ENCODE peak calls at places on chromosomes 12 and 14, in ten cellular contexts. One of them, this sample, is unnamed.

GRCh38 chr12:74408601-74409166 is 129.0 kb upstream of the ATXN7L3B start:
- DNase-seq in testis: no peak
- DNase-seq in K562: no peak
- DNase-seq in upper lobe of left lung: no peak
- DNase-seq in breast epithelium: no peak
- DNase-seq in Peyer's patch: no peak
- DNase-seq in stomach: no peak
- DNase-seq in IMR-90: no peak
- DNase-seq in HCT116: no peak
- DNase-seq in heart left ventricle: no peak
- DNase-seq in this sample: no peak

GRCh38 chr12:130945793-130946492 is 7.8 kb upstream of the ADGRD1 start:
- DNase-seq in stomach: no peak
- DNase-seq in IMR-90: no peak
- DNase-seq in upper lobe of left lung: no peak
- DNase-seq in Peyer's patch: no peak
- DNase-seq in HCT116: no peak
- DNase-seq in testis: peak; percentile 47
- DNase-seq in K562: no peak
- DNase-seq in heart left ventricle: no peak
- DNase-seq in breast epithelium: no peak
- DNase-seq in this sample: peak; percentile 87

GRCh38 chr14:72714094-72714493 is 179.8 kb downstream of the DPF3 start:
- DNase-seq in upper lobe of left lung: peak; percentile 66
- DNase-seq in stomach: no peak
- DNase-seq in testis: no peak
- DNase-seq in Peyer's patch: peak; percentile 84
- DNase-seq in breast epithelium: no peak
- DNase-seq in K562: no peak
- DNase-seq in heart left ventricle: no peak
- DNase-seq in IMR-90: no peak
- DNase-seq in HCT116: no peak
- DNase-seq in this sample: no peak

GRCh38 chr12:12398026-12398859 is 41.4 kb downstream of the BORCS5 start:
- DNase-seq in upper lobe of left lung: no peak
- DNase-seq in K562: no peak
- DNase-seq in testis: peak; percentile 47
- DNase-seq in Peyer's patch: peak; percentile 60
- DNase-seq in heart left ventricle: peak; percentile 73
- DNase-seq in stomach: no peak
- DNase-seq in HCT116: no peak
- DNase-seq in IMR-90: peak; percentile 97
- DNase-seq in breast epithelium: no peak
- DNase-seq in this sample: no peak

GRCh38 chr14:48575772-48576171 is 900.4 kb upstream of the MDGA2 start:
- DNase-seq in Peyer's patch: no peak
- DNase-seq in IMR-90: no peak
- DNase-seq in K562: no peak
- DNase-seq in upper lobe of left lung: no peak
- DNase-seq in stomach: no peak
- DNase-seq in testis: no peak
- DNase-seq in HCT116: no peak
- DNase-seq in breast epithelium: no peak
- DNase-seq in heart left ventricle: no peak
- DNase-seq in this sample: no peak

GRCh38 chr14:100408350-100409015 is 85.3 kb downstream of the SLC25A47 start:
- DNase-seq in heart left ventricle: no peak
- DNase-seq in K562: peak; percentile 81
- DNase-seq in IMR-90: peak; percentile 90
- DNase-seq in Peyer's patch: peak; percentile 57
- DNase-seq in upper lobe of left lung: no peak
- DNase-seq in testis: no peak
- DNase-seq in HCT116: peak; percentile 67
- DNase-seq in stomach: no peak
- DNase-seq in breast epithelium: peak; percentile 27
- DNase-seq in this sample: no peak

GRCh38 chr12:58174316-58174715 is 232.9 kb downstream of the ATP23 start:
- DNase-seq in testis: no peak
- DNase-seq in upper lobe of left lung: no peak
- DNase-seq in heart left ventricle: no peak
- DNase-seq in HCT116: no peak
- DNase-seq in stomach: no peak
- DNase-seq in Peyer's patch: no peak
- DNase-seq in K562: no peak
- DNase-seq in breast epithelium: no peak
- DNase-seq in IMR-90: no peak
- DNase-seq in this sample: no peak

GRCh38 chr14:23539209-23539866 is 12.2 kb downstream of the ZFHX2 start:
- DNase-seq in stomach: no peak
- DNase-seq in HCT116: peak; percentile 19
- DNase-seq in upper lobe of left lung: no peak
- DNase-seq in IMR-90: peak; percentile 28
- DNase-seq in K562: peak; percentile 61
- DNase-seq in breast epithelium: no peak
- DNase-seq in testis: peak; percentile 33
- DNase-seq in Peyer's patch: no peak
- DNase-seq in heart left ventricle: no peak
- DNase-seq in this sample: no peak

GRCh38 chr12:27083861-27084271 is 1.5 kb upstream of the C12orf71 start:
- DNase-seq in upper lobe of left lung: peak; percentile 53
- DNase-seq in heart left ventricle: no peak
- DNase-seq in HCT116: no peak
- DNase-seq in testis: no peak
- DNase-seq in IMR-90: peak; percentile 71
- DNase-seq in K562: no peak
- DNase-seq in stomach: no peak
- DNase-seq in breast epithelium: no peak
- DNase-seq in Peyer's patch: no peak
- DNase-seq in this sample: no peak

GRCh38 chr12:102503056-102503681 is 22.8 kb upstream of the IGF1 start:
- DNase-seq in IMR-90: no peak
- DNase-seq in heart left ventricle: no peak
- DNase-seq in breast epithelium: no peak
- DNase-seq in testis: no peak
- DNase-seq in stomach: no peak
- DNase-seq in K562: no peak
- DNase-seq in Peyer's patch: no peak
- DNase-seq in HCT116: no peak
- DNase-seq in upper lobe of left lung: no peak
- DNase-seq in this sample: no peak

GRCh38 chr14:56855891-56856461 is 45.7 kb upstream of the OTX2 start:
- DNase-seq in HCT116: no peak
- DNase-seq in IMR-90: no peak
- DNase-seq in stomach: peak; percentile 43
- DNase-seq in upper lobe of left lung: no peak
- DNase-seq in breast epithelium: no peak
- DNase-seq in K562: no peak
- DNase-seq in testis: no peak
- DNase-seq in heart left ventricle: no peak
- DNase-seq in Peyer's patch: peak; percentile 48
- DNase-seq in this sample: no peak

GRCh38 chr12:12099102-12099501 is 28.4 kb downstream of the BCL2L14 start:
- DNase-seq in breast epithelium: no peak
- DNase-seq in heart left ventricle: no peak
- DNase-seq in stomach: no peak
- DNase-seq in Peyer's patch: no peak
- DNase-seq in upper lobe of left lung: no peak
- DNase-seq in K562: no peak
- DNase-seq in testis: no peak
- DNase-seq in HCT116: no peak
- DNase-seq in IMR-90: no peak
- DNase-seq in this sample: no peak

GRCh38 chr12:41108032-41108431 is 80.1 kb upstream of the PDZRN4 start:
- DNase-seq in heart left ventricle: no peak
- DNase-seq in upper lobe of left lung: no peak
- DNase-seq in stomach: no peak
- DNase-seq in IMR-90: no peak
- DNase-seq in testis: peak; percentile 38
- DNase-seq in HCT116: no peak
- DNase-seq in K562: no peak
- DNase-seq in Peyer's patch: no peak
- DNase-seq in breast epithelium: no peak
- DNase-seq in this sample: no peak

GRCh38 chr12:52645982-52646381 is 6.0 kb downstream of the KRT2 start:
- DNase-seq in upper lobe of left lung: no peak
- DNase-seq in IMR-90: no peak
- DNase-seq in heart left ventricle: no peak
- DNase-seq in K562: peak; percentile 43
- DNase-seq in stomach: no peak
- DNase-seq in Peyer's patch: no peak
- DNase-seq in breast epithelium: no peak
- DNase-seq in HCT116: no peak
- DNase-seq in testis: no peak
- DNase-seq in this sample: peak; percentile 64

GRCh38 chr12:15336772-15337553 is 14.7 kb downstream of the PTPRO start:
- DNase-seq in breast epithelium: no peak
- DNase-seq in Peyer's patch: no peak
- DNase-seq in testis: no peak
- DNase-seq in stomach: no peak
- DNase-seq in IMR-90: peak; percentile 53
- DNase-seq in heart left ventricle: no peak
- DNase-seq in HCT116: no peak
- DNase-seq in K562: no peak
- DNase-seq in upper lobe of left lung: no peak
- DNase-seq in this sample: no peak

GRCh38 chr14:72880820-72881219 is 13.1 kb downstream of the DPF3 start:
- DNase-seq in testis: no peak
- DNase-seq in Peyer's patch: no peak
- DNase-seq in breast epithelium: no peak
- DNase-seq in HCT116: no peak
- DNase-seq in IMR-90: no peak
- DNase-seq in upper lobe of left lung: no peak
- DNase-seq in K562: peak; percentile 22
- DNase-seq in stomach: no peak
- DNase-seq in heart left ventricle: no peak
- DNase-seq in this sample: no peak

GRCh38 chr12:55718650-55719275 is 1.4 kb upstream of the RDH5 start:
- DNase-seq in heart left ventricle: no peak
- DNase-seq in HCT116: no peak
- DNase-seq in stomach: no peak
- DNase-seq in K562: no peak
- DNase-seq in breast epithelium: no peak
- DNase-seq in testis: no peak
- DNase-seq in upper lobe of left lung: no peak
- DNase-seq in Peyer's patch: no peak
- DNase-seq in IMR-90: no peak
- DNase-seq in this sample: no peak
- H3K4me3 ChIP-seq in heart left ventricle: no peak overlapping the region
- H3K4me3 ChIP-seq in HCT116: no peak overlapping the region
- H3K4me3 ChIP-seq in stomach: no peak overlapping the region
- H3K4me3 ChIP-seq in K562: no peak overlapping the region
- H3K4me3 ChIP-seq in breast epithelium: no peak overlapping the region
- H3K4me3 ChIP-seq in testis: no peak overlapping the region
- H3K4me3 ChIP-seq in upper lobe of left lung: no peak overlapping the region
- H3K4me3 ChIP-seq in Peyer's patch: no peak overlapping the region
- H3K4me3 ChIP-seq in IMR-90: no peak overlapping the region
- H3K4me3 ChIP-seq in this sample: no peak overlapping the region

GRCh38 chr12:71141270-71141948 is 16.4 kb downstream of the TSPAN8 start:
- DNase-seq in stomach: peak; percentile 29
- DNase-seq in heart left ventricle: no peak
- DNase-seq in upper lobe of left lung: no peak
- DNase-seq in Peyer's patch: no peak
- DNase-seq in K562: no peak
- DNase-seq in HCT116: no peak
- DNase-seq in breast epithelium: no peak
- DNase-seq in IMR-90: no peak
- DNase-seq in testis: no peak
- DNase-seq in this sample: no peak
- TF ChIP-seq POLR2A in stomach: no peak
- TF ChIP-seq POLR2A in heart left ventricle: no peak
- TF ChIP-seq POLR2A in upper lobe of left lung: no peak
- TF ChIP-seq POLR2A in Peyer's patch: no peak
- TF ChIP-seq POLR2A in K562: no peak
- TF ChIP-seq POLR2A in HCT116: no peak
- TF ChIP-seq POLR2A in breast epithelium: no peak
- TF ChIP-seq POLR2A in IMR-90: no peak
- TF ChIP-seq POLR2A in testis: no peak
- TF ChIP-seq POLR2A in this sample: no peak

GRCh38 chr12:50403001-50403440 is 2.3 kb downstream of the LARP4 start:
- DNase-seq in K562: no peak
- DNase-seq in IMR-90: no peak
- DNase-seq in testis: no peak
- DNase-seq in heart left ventricle: no peak
- DNase-seq in breast epithelium: no peak
- DNase-seq in stomach: no peak
- DNase-seq in HCT116: no peak
- DNase-seq in Peyer's patch: no peak
- DNase-seq in upper lobe of left lung: no peak
- DNase-seq in this sample: no peak
- H3K27ac ChIP-seq in K562: peak overlapping the region; percentile 92
- H3K27ac ChIP-seq in IMR-90: no peak overlapping the region
- H3K27ac ChIP-seq in testis: peak overlapping the region; percentile 95
- H3K27ac ChIP-seq in heart left ventricle: peak overlapping the region; percentile 95
- H3K27ac ChIP-seq in breast epithelium: peak overlapping the region; percentile 89
- H3K27ac ChIP-seq in stomach: peak overlapping the region; percentile 96
- H3K27ac ChIP-seq in HCT116: no peak overlapping the region
- H3K27ac ChIP-seq in Peyer's patch: no peak overlapping the region
- H3K27ac ChIP-seq in upper lobe of left lung: peak overlapping the region; percentile 87
- H3K27ac ChIP-seq in this sample: peak overlapping the region; percentile 92

GRCh38 chr14:52780893-52781292 is 10.5 kb downstream of the GNPNAT1 start:
- DNase-seq in upper lobe of left lung: no peak
- DNase-seq in testis: no peak
- DNase-seq in IMR-90: no peak
- DNase-seq in HCT116: no peak
- DNase-seq in K562: no peak
- DNase-seq in Peyer's patch: no peak
- DNase-seq in breast epithelium: no peak
- DNase-seq in stomach: no peak
- DNase-seq in heart left ventricle: no peak
- DNase-seq in this sample: no peak
- H3K4me3 ChIP-seq in upper lobe of left lung: no peak overlapping the region
- H3K4me3 ChIP-seq in testis: no peak overlapping the region
- H3K4me3 ChIP-seq in IMR-90: no peak overlapping the region
- H3K4me3 ChIP-seq in HCT116: no peak overlapping the region
- H3K4me3 ChIP-seq in K562: no peak overlapping the region
- H3K4me3 ChIP-seq in Peyer's patch: no peak overlapping the region
- H3K4me3 ChIP-seq in breast epithelium: no peak overlapping the region
- H3K4me3 ChIP-seq in stomach: no peak overlapping the region
- H3K4me3 ChIP-seq in heart left ventricle: no peak overlapping the region
- H3K4me3 ChIP-seq in this sample: no peak overlapping the region

DNA sequence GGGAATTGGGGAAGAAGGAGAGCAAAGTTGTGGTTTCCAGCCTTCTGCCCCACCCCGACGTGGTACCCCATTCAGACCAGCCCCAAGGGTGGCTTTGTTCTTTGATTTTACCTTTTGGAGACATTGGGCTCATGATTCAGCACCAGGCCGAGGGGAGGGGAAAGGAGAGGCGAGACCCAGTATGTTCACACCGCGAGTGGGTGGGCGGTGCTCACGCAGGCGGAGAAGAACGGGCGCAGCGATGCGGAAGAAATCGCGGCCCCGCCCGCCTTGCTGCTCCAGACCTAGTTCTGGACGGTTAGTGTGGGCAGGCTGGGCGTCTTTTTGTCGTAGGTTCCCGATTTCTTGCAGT is 960 bp downstream of the ATL1 start:
- DNase-seq in upper lobe of left lung: peak; percentile 94
- DNase-seq in HCT116: no peak
- DNase-seq in breast epithelium: peak; percentile 81
- DNase-seq in stomach: peak; percentile 74
- DNase-seq in testis: peak; percentile 77
- DNase-seq in K562: peak; percentile 20
- DNase-seq in IMR-90: peak; percentile 71
- DNase-seq in heart left ventricle: peak; percentile 85
- DNase-seq in Peyer's patch: peak; percentile 75
- DNase-seq in this sample: peak; percentile 91
- TF ChIP-seq POLR2A in upper lobe of left lung: no peak
- TF ChIP-seq POLR2A in HCT116: peak; percentile 21
- TF ChIP-seq POLR2A in breast epithelium: peak; percentile 21
- TF ChIP-seq POLR2A in stomach: no peak
- TF ChIP-seq POLR2A in testis: no peak
- TF ChIP-seq POLR2A in K562: no peak
- TF ChIP-seq POLR2A in IMR-90: peak; percentile 13
- TF ChIP-seq POLR2A in heart left ventricle: no peak
- TF ChIP-seq POLR2A in Peyer's patch: no peak
- TF ChIP-seq POLR2A in this sample: no peak

This sample was measured in vagina.